ENCODE peak calls at places on chromosomes 16 and 17, in nine cellular contexts. K is T47D, G is left lung, J is T-cell, Q is uterus, R is hypothalamus, X is fibroblast of lung, H is stomach, Y is left ventricle myocardium inferior. N is an unnamed sample.

GRCh38 chr16:46920402-46921068 is 36.4 kb downstream of the GPT2 start:
- DNase-seq in K (peak; percentile 13), G (no peak), J (no peak), Q (no peak), R (no peak), X (no peak), H (peak; percentile 95), Y (no peak), N (no peak)

GRCh38 chr17:77459018-77459755 is 318.4 kb downstream of the SEC14L1 start:
- DNase-seq in K (no peak), G (no peak), J (no peak), Q (no peak), R (no peak), X (no peak), H (no peak), Y (no peak), N (no peak)

GRCh38 chr16:700684-701584 is 4.7 kb downstream of the FBXL16 start:
- DNase-seq in K (peak; percentile 59), G (no peak), J (no peak), Q (no peak), R (peak; percentile 42), X (no peak), H (no peak), Y (no peak), N (no peak)

GRCh38 chr16:11160676-11161115 is 95.3 kb downstream of the SOCS1 start:
- DNase-seq in K (no peak), G (no peak), J (no peak), Q (no peak), R (no peak), X (no peak), H (no peak), Y (no peak), N (no peak)

GRCh38 chr17:15341385-15341849 is at the start of gene TEKT3:
- DNase-seq in K (peak; percentile 43), G (peak; percentile 85), J (no peak), Q (peak; percentile 87), R (peak; percentile 68), X (peak; percentile 66), H (peak; percentile 87), Y (peak; percentile 90), N (peak; percentile 94)

GRCh38 chr16:88810868-88811599 is 694 bp downstream of the APRT start:
- DNase-seq in K (peak; percentile 83), G (peak; percentile 83), J (peak; percentile 40), Q (peak; percentile 71), R (peak; percentile 83), X (peak; percentile 82), H (peak; percentile 72), Y (peak; percentile 79), N (no peak)

GRCh38 chr16:11639925-11640899 is 28.0 kb upstream of the SNN start:
- DNase-seq in K (no peak), G (peak; percentile 90), J (no peak), Q (peak; percentile 93), R (peak; percentile 71), X (peak; percentile 100), H (peak; percentile 73), Y (peak; percentile 83), N (no peak)

GRCh38 chr17:82832411-82832810 is 7.4 kb downstream of the ZNF750 start:
- DNase-seq in K (no peak), G (no peak), J (no peak), Q (no peak), R (no peak), X (no peak), H (no peak), Y (no peak), N (no peak)

GRCh38 chr17:74840500-74840899 is 19.2 kb downstream of the GRIN2C start:
- DNase-seq in K (no peak), G (no peak), J (no peak), Q (no peak), R (no peak), X (no peak), H (no peak), Y (no peak), N (no peak)

GRCh38 chr16:58515125-58515870 is at the start of gene SETD6:
- DNase-seq in K (peak; percentile 86), G (peak; percentile 90), J (no peak), Q (peak; percentile 83), R (peak; percentile 91), X (peak; percentile 89), H (peak; percentile 89), Y (peak; percentile 89), N (peak; percentile 97)

GRCh38 chr16:82281544-82281943 is 111.5 kb upstream of the MPHOSPH6 start:
- DNase-seq in K (no peak), G (no peak), J (no peak), Q (no peak), R (no peak), X (no peak), H (no peak), Y (no peak), N (no peak)

GRCh38 chr16:87698241-87698640 is 67.5 kb downstream of the KLHDC4 start:
- DNase-seq in K (no peak), G (no peak), J (no peak), Q (no peak), R (no peak), X (no peak), H (no peak), Y (no peak), N (no peak)

GRCh38 chr16:16007743-16008111 is 58.3 kb downstream of the ABCC1 start:
- DNase-seq in K (no peak), G (no peak), J (no peak), Q (no peak), R (no peak), X (no peak), H (no peak), Y (no peak), N (no peak)

GRCh38 chr17:56594528-56595418 is 1.3 kb downstream of the NOG start:
- DNase-seq in K (peak; percentile 30), G (peak; percentile 35), J (no peak), Q (no peak), R (no peak), X (no peak), H (no peak), Y (no peak), N (no peak)

GRCh38 chr17:29059281-29059680 is 16.3 kb downstream of the PIPOX start:
- DNase-seq in K (no peak), G (no peak), J (no peak), Q (no peak), R (no peak), X (peak; percentile 43), H (no peak), Y (no peak), N (no peak)

GRCh38 chr16:64311241-64311640 is 810.6 kb downstream of the CDH11 start:
- DNase-seq in K (no peak), G (no peak), J (no peak), Q (no peak), R (no peak), X (peak; percentile 17), H (no peak), Y (no peak), N (no peak)

GRCh38 chr17:9279911-9280310 is 258.6 kb downstream of the NTN1 start:
- DNase-seq in K (no peak), G (no peak), J (no peak), Q (no peak), R (no peak), X (no peak), H (no peak), Y (no peak), N (no peak)

GRCh38 chr16:67040906-67041305 is 12.0 kb downstream of the CBFB start:
- DNase-seq in K (no peak), G (no peak), J (no peak), Q (no peak), R (no peak), X (peak; percentile 78), H (no peak), Y (no peak), N (no peak)

GRCh38 chr17:47719411-47720152 is 13.5 kb upstream of the TBX21 start:
- DNase-seq in K (no peak), G (no peak), J (no peak), Q (no peak), R (no peak), X (peak; percentile 57), H (no peak), Y (no peak), N (no peak)

GRCh38 chr16:83456934-83457333 is 350.8 kb upstream of the HSBP1 start:
- DNase-seq in K (no peak), G (no peak), J (no peak), Q (no peak), R (no peak), X (no peak), H (no peak), Y (peak; percentile 20), N (no peak)

GRCh38 chr16:83849434-83849833 is 41.7 kb downstream of the HSBP1 start:
- DNase-seq in K (no peak), G (no peak), J (no peak), Q (no peak), R (no peak), X (no peak), H (no peak), Y (peak; percentile 24), N (peak; percentile 82)

N was measured in esophagus muscularis mucosa.